ENCODE peak calls at places on chromosomes 2 and 18, in seven cellular contexts. One of them, this sample, is unnamed.

GRCh38 chr18:10460414-10461018 is 6.1 kb downstream of the APCDD1 start:
- DNase-seq in left ventricle myocardium superior: no peak
- DNase-seq in HuH-7.5: no peak
- DNase-seq in left colon: no peak
- DNase-seq in glomerular endothelial cell: no peak
- DNase-seq in GF-D8: no peak
- DNase-seq in PC-3: no peak
- DNase-seq in this sample: no peak

GRCh38 chr2:23760746-23761145 is 166.2 kb downstream of the ATAD2B start:
- DNase-seq in glomerular endothelial cell: peak; percentile 25
- DNase-seq in HuH-7.5: no peak
- DNase-seq in left colon: no peak
- DNase-seq in GF-D8: no peak
- DNase-seq in PC-3: peak; percentile 56
- DNase-seq in left ventricle myocardium superior: no peak
- DNase-seq in this sample: no peak

GRCh38 chr2:233338046-233338445 is 16.2 kb upstream of the DGKD start:
- DNase-seq in HuH-7.5: no peak
- DNase-seq in left colon: no peak
- DNase-seq in PC-3: no peak
- DNase-seq in GF-D8: peak; percentile 63
- DNase-seq in left ventricle myocardium superior: no peak
- DNase-seq in glomerular endothelial cell: no peak
- DNase-seq in this sample: no peak

GRCh38 chr2:20451761-20452499 is 5.1 kb downstream of the RHOB start:
- DNase-seq in PC-3: no peak
- DNase-seq in left colon: no peak
- DNase-seq in glomerular endothelial cell: no peak
- DNase-seq in left ventricle myocardium superior: no peak
- DNase-seq in GF-D8: no peak
- DNase-seq in HuH-7.5: no peak
- DNase-seq in this sample: no peak

GRCh38 chr18:46628206-46628605 is 28.8 kb downstream of the LOXHD1 start:
- DNase-seq in HuH-7.5: no peak
- DNase-seq in PC-3: no peak
- DNase-seq in left ventricle myocardium superior: no peak
- DNase-seq in glomerular endothelial cell: no peak
- DNase-seq in left colon: no peak
- DNase-seq in GF-D8: no peak
- DNase-seq in this sample: no peak

GRCh38 chr2:179622122-179622521 is 239.3 kb downstream of the ZNF385B start:
- DNase-seq in GF-D8: no peak
- DNase-seq in left ventricle myocardium superior: no peak
- DNase-seq in glomerular endothelial cell: no peak
- DNase-seq in HuH-7.5: no peak
- DNase-seq in left colon: no peak
- DNase-seq in PC-3: peak; percentile 11
- DNase-seq in this sample: no peak

GRCh38 chr2:68372435-68372834 is 7.4 kb downstream of the PLEK start:
- DNase-seq in PC-3: no peak
- DNase-seq in glomerular endothelial cell: no peak
- DNase-seq in left colon: no peak
- DNase-seq in left ventricle myocardium superior: no peak
- DNase-seq in HuH-7.5: no peak
- DNase-seq in GF-D8: no peak
- DNase-seq in this sample: no peak

GRCh38 chr2:98378901-98379300 is 32.6 kb downstream of the CNGA3 start:
- DNase-seq in left colon: no peak
- DNase-seq in HuH-7.5: no peak
- DNase-seq in glomerular endothelial cell: no peak
- DNase-seq in GF-D8: no peak
- DNase-seq in left ventricle myocardium superior: no peak
- DNase-seq in PC-3: peak; percentile 59
- DNase-seq in this sample: peak; percentile 73

GRCh38 chr2:189498205-189498604 is 56.9 kb downstream of the WDR75 start:
- DNase-seq in HuH-7.5: no peak
- DNase-seq in glomerular endothelial cell: no peak
- DNase-seq in PC-3: no peak
- DNase-seq in left colon: no peak
- DNase-seq in GF-D8: no peak
- DNase-seq in left ventricle myocardium superior: no peak
- DNase-seq in this sample: no peak

GRCh38 chr2:215771241-215771640 is 242.1 kb downstream of the MREG start:
- DNase-seq in PC-3: no peak
- DNase-seq in glomerular endothelial cell: no peak
- DNase-seq in left colon: no peak
- DNase-seq in left ventricle myocardium superior: no peak
- DNase-seq in GF-D8: no peak
- DNase-seq in HuH-7.5: no peak
- DNase-seq in this sample: no peak

GRCh38 chr2:218436992-218437391 is 18.1 kb downstream of the VIL1 start:
- DNase-seq in left colon: no peak
- DNase-seq in glomerular endothelial cell: no peak
- DNase-seq in HuH-7.5: no peak
- DNase-seq in PC-3: no peak
- DNase-seq in left ventricle myocardium superior: no peak
- DNase-seq in GF-D8: no peak
- DNase-seq in this sample: no peak

GRCh38 chr2:233225230-233226068 is 26.0 kb upstream of the ATG16L1 start:
- DNase-seq in left colon: no peak
- DNase-seq in HuH-7.5: no peak
- DNase-seq in glomerular endothelial cell: no peak
- DNase-seq in left ventricle myocardium superior: no peak
- DNase-seq in PC-3: no peak
- DNase-seq in GF-D8: no peak
- DNase-seq in this sample: no peak

GRCh38 chr2:26401739-26402541 is at the start of gene DRC1:
- DNase-seq in left ventricle myocardium superior: peak; percentile 69
- DNase-seq in PC-3: no peak
- DNase-seq in left colon: peak; percentile 45
- DNase-seq in glomerular endothelial cell: peak; percentile 5
- DNase-seq in GF-D8: no peak
- DNase-seq in HuH-7.5: peak; percentile 72
- DNase-seq in this sample: peak; percentile 61

GRCh38 chr2:64405476-64406406 is 48.2 kb upstream of the LGALSL start:
- DNase-seq in HuH-7.5: no peak
- DNase-seq in left colon: peak; percentile 25
- DNase-seq in PC-3: peak; percentile 55
- DNase-seq in left ventricle myocardium superior: peak; percentile 43
- DNase-seq in GF-D8: no peak
- DNase-seq in glomerular endothelial cell: no peak
- DNase-seq in this sample: peak; percentile 52

GRCh38 chr18:77617681-77618080 is 368.0 kb downstream of the GALR1 start:
- DNase-seq in glomerular endothelial cell: no peak
- DNase-seq in GF-D8: no peak
- DNase-seq in PC-3: no peak
- DNase-seq in left colon: no peak
- DNase-seq in left ventricle myocardium superior: no peak
- DNase-seq in HuH-7.5: no peak
- DNase-seq in this sample: no peak

GRCh38 chr2:54675738-54676137 is 47.7 kb upstream of the EML6 start:
- DNase-seq in GF-D8: no peak
- DNase-seq in left ventricle myocardium superior: peak; percentile 83
- DNase-seq in PC-3: no peak
- DNase-seq in left colon: no peak
- DNase-seq in HuH-7.5: no peak
- DNase-seq in glomerular endothelial cell: no peak
- DNase-seq in this sample: peak; percentile 63

GRCh38 chr2:3605013-3605961 is 10.4 kb downstream of the COLEC11 start:
- DNase-seq in glomerular endothelial cell: no peak
- DNase-seq in HuH-7.5: peak; percentile 64
- DNase-seq in left colon: peak; percentile 49
- DNase-seq in PC-3: peak; percentile 48
- DNase-seq in left ventricle myocardium superior: no peak
- DNase-seq in GF-D8: peak; percentile 32
- DNase-seq in this sample: no peak

GRCh38 chr2:7437716-7438648 is 520.8 kb downstream of the RNF144A start:
- DNase-seq in HuH-7.5: no peak
- DNase-seq in glomerular endothelial cell: no peak
- DNase-seq in GF-D8: no peak
- DNase-seq in left ventricle myocardium superior: no peak
- DNase-seq in PC-3: no peak
- DNase-seq in left colon: no peak
- DNase-seq in this sample: no peak

GRCh38 chr2:43057026-43057741 is 169.2 kb downstream of the ZFP36L2 start:
- DNase-seq in GF-D8: no peak
- DNase-seq in glomerular endothelial cell: no peak
- DNase-seq in HuH-7.5: no peak
- DNase-seq in left colon: no peak
- DNase-seq in left ventricle myocardium superior: peak; percentile 78
- DNase-seq in PC-3: peak; percentile 23
- DNase-seq in this sample: no peak

GRCh38 chr2:84495539-84496146 is 20.7 kb upstream of the DNAH6 start:
- DNase-seq in HuH-7.5: no peak
- DNase-seq in glomerular endothelial cell: peak; percentile 81
- DNase-seq in GF-D8: no peak
- DNase-seq in left ventricle myocardium superior: no peak
- DNase-seq in PC-3: peak; percentile 72
- DNase-seq in left colon: no peak
- DNase-seq in this sample: no peak

GRCh38 chr2:60844105-60844504 is 37.3 kb upstream of the REL start:
- DNase-seq in HuH-7.5: no peak
- DNase-seq in left colon: no peak
- DNase-seq in GF-D8: no peak
- DNase-seq in glomerular endothelial cell: no peak
- DNase-seq in left ventricle myocardium superior: no peak
- DNase-seq in PC-3: no peak
- DNase-seq in this sample: no peak

GRCh38 chr18:10010611-10011015 is 96.8 kb downstream of the VAPA start:
- DNase-seq in left ventricle myocardium superior: peak; percentile 75
- DNase-seq in glomerular endothelial cell: no peak
- DNase-seq in HuH-7.5: no peak
- DNase-seq in PC-3: peak; percentile 8
- DNase-seq in left colon: no peak
- DNase-seq in GF-D8: no peak
- DNase-seq in this sample: peak; percentile 72

GRCh38 chr18:24584777-24585176 is 124.3 kb downstream of the HRH4 start:
- DNase-seq in PC-3: no peak
- DNase-seq in HuH-7.5: no peak
- DNase-seq in glomerular endothelial cell: no peak
- DNase-seq in GF-D8: no peak
- DNase-seq in left ventricle myocardium superior: no peak
- DNase-seq in left colon: no peak
- DNase-seq in this sample: no peak

This sample was measured in left cardiac atrium.